ENCODE peak calls at places on chromosomes 4 and X, in five cellular contexts. Y, R, A, I and E are unnamed samples.

GRCh38 chr4:177005801-177006230 is 213.1 kb upstream of the VEGFC start:
- DNase-seq in Y (no peak), R (no peak), A (no peak), I (no peak), E (no peak)

GRCh38 chr4:110624904-110625494 is 2.1 kb upstream of the PITX2 start:
- DNase-seq in Y (no peak), R (no peak), A (no peak), I (no peak), E (no peak)

GRCh38 chr4:681736-682451 is 7.1 kb downstream of the SLC49A3 start:
- DNase-seq in Y (peak), R (peak), A (no peak), I (no peak), E (no peak)

GRCh38 chr4:79653871-79654270 is 245.8 kb upstream of the GK2 start:
- DNase-seq in Y (no peak), R (peak), A (no peak), I (no peak), E (no peak)

GRCh38 chr4:155684892-155685550 is 18.4 kb downstream of the GUCY1A1 start:
- DNase-seq in Y (no peak), R (no peak), A (no peak), I (no peak), E (no peak)

GRCh38 chrX:84188320-84188834 is 378 bp upstream of the RPS6KA6 start:
- DNase-seq in Y (no peak), R (peak), A (peak), I (peak), E (no peak)

GRCh38 chr4:147596976-147597375 is 20.2 kb upstream of the TMEM184C start:
- DNase-seq in Y (no peak), R (no peak), A (no peak), I (no peak), E (no peak)

GRCh38 chr4:3369781-3370660 is 71.7 kb upstream of the HGFAC start:
- DNase-seq in Y (peak), R (no peak), A (peak), I (peak), E (peak)

GRCh38 chr4:119851649-119852048 is 215.0 kb downstream of the MAD2L1 start:
- DNase-seq in Y (no peak), R (no peak), A (no peak), I (no peak), E (no peak)

GRCh38 chrX:129698150-129698549 is 40.6 kb upstream of the XPNPEP2 start:
- DNase-seq in Y (no peak), R (no peak), A (no peak), I (no peak), E (no peak)

GRCh38 chr4:92451792-92452191 is 148.0 kb downstream of the GRID2 start:
- DNase-seq in Y (no peak), R (no peak), A (no peak), I (no peak), E (no peak)

GRCh38 chrX:46920235-46920634 is 8.0 kb downstream of the JADE3 start:
- DNase-seq in Y (no peak), R (no peak), A (no peak), I (no peak), E (no peak)

GRCh38 chrX:46758956-46759644 is at the start of gene SLC9A7:
- DNase-seq in Y (peak), R (peak), A (peak), I (peak), E (no peak)

GRCh38 chrX:136879001-136879667 is 1.4 kb downstream of the RBMX start:
- DNase-seq in Y (peak), R (no peak), A (no peak), I (no peak), E (no peak)
- H3K4me3 ChIP-seq in Y (peak), R (peak), A (peak), I (peak), E (peak)

DNA sequence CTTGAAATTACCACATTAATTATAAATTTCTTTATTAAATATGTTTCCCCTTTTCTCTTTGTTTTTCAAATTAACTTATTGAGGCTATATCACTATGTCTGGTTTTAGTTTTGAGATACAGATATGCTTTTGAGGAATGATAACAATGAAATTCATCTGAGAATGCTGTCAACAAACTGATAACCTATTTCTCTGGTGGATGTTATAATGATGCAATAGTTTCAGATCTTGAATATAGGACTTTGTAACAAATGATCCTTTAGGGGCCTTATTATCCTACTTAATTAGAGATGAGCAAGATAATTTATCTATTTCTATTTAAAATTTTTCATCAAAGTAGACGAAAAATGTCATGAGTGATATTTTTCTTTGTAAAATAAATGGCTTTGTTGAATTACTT is 123.7 kb downstream of the MAGEB17 start:
- DNase-seq in Y (no peak), R (no peak), A (no peak), I (no peak), E (no peak)
- H3K4me3 ChIP-seq in Y (no peak), R (no peak), A (no peak), I (no peak), E (no peak)

GRCh38 chrX:149541521-149542047 is 772 bp downstream of the EOLA1 start:
- DNase-seq in Y (no peak), R (no peak), A (no peak), I (no peak), E (no peak)

GRCh38 chrX:149540621-149541520 is at the start of gene EOLA1:
- DNase-seq in Y (peak), R (peak), A (peak), I (peak), E (peak)

GRCh38 chrX:149540133-149540620 is 635 bp upstream of the EOLA1 start:
- DNase-seq in Y (peak), R (peak), A (peak), I (peak), E (peak)

GRCh38 chrX:149539283-149540132 is 1.3 kb upstream of the EOLA1 start:
- DNase-seq in Y (peak), R (peak), A (peak), I (peak), E (peak)
- H3K4me3 ChIP-seq in Y (peak), R (peak), A (peak), I (peak), E (peak)

GRCh38 chrX:39170432-39170831 is 369.2 kb downstream of the MID1IP1 start:
- DNase-seq in Y (no peak), R (no peak), A (no peak), I (no peak), E (no peak)

GRCh38 chrX:39171686-39172085 is 370.4 kb downstream of the MID1IP1 start:
- DNase-seq in Y (no peak), R (no peak), A (no peak), I (no peak), E (no peak)

GRCh38 chrX:39176105-39176504 is 374.8 kb downstream of the MID1IP1 start:
- DNase-seq in Y (no peak), R (no peak), A (no peak), I (no peak), E (no peak)

GRCh38 chrX:39175418-39176057 is 374.3 kb downstream of the MID1IP1 start:
- DNase-seq in Y (no peak), R (no peak), A (no peak), I (no peak), E (no peak)

GRCh38 chrX:39174761-39175417 is 373.6 kb downstream of the MID1IP1 start:
- DNase-seq in Y (peak), R (no peak), A (no peak), I (no peak), E (no peak)
- H3K4me3 ChIP-seq in Y (peak), R (no peak), A (no peak), I (no peak), E (no peak)

GRCh38 chr4:16617416-16617815 is 281.0 kb downstream of the LDB2 start:
- DNase-seq in Y (no peak), R (no peak), A (no peak), I (no peak), E (peak)
- H3K4me3 ChIP-seq in Y (no peak), R (no peak), A (no peak), I (no peak), E (no peak)

GRCh38 chrX:24464498-24464835 is 619 bp upstream of the PDK3 start:
- DNase-seq in Y (no peak), R (no peak), A (no peak), I (no peak), E (no peak)

GRCh38 chrX:24463077-24463476 is 2.0 kb upstream of the PDK3 start:
- DNase-seq in Y (no peak), R (no peak), A (no peak), I (no peak), E (no peak)

GRCh38 chrX:24465524-24465850 is 401 bp downstream of the PDK3 start:
- DNase-seq in Y (no peak), R (no peak), A (no peak), I (peak), E (no peak)

GRCh38 chrX:24466025-24466424 is 939 bp downstream of the PDK3 start:
- DNase-seq in Y (no peak), R (no peak), A (no peak), I (no peak), E (no peak)

DNA sequence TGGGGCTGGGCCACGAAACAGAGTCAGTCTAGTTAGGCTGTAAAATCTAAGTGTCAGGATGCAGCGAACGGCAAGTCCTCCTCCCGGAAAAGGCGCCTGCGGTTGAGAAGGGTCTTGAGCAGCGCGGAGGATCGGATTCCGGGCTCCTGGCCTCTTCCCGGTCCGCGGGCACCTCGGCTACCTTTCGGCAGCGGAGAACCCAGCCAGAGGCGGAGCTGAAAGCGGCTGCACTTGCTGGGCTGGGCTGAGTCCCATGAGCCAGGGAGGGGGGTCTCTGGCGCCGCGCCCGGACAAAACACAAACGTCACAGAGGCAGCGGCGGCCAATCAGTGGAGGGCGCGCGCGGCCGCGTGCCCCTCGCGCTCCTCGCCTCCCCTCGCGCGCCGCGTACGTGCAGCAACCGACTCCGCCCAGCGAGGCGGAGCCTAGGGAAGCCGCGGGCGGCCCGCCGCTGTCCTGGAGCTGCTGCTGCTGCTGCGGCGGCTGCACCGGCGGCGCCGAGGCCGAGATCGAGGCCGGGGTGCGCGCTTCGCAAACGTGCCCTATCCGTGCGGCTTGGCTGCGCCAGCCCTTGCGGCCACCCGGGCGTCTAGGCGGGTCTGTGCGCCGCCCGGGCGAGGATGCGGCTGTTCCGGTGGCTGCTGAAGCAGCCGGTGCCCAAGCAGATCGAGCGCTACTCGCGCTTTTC is at the start of gene PDK3:
- DNase-seq in Y (peak), R (peak), A (peak), I (peak), E (peak)
- H3K4me3 ChIP-seq in Y (peak), R (peak), A (peak), I (peak), E (peak)

GRCh38 chr4:101188906-101189305 is 158.4 kb downstream of the PPP3CA start:
- DNase-seq in Y (no peak), R (no peak), A (no peak), I (no peak), E (no peak)
- H3K4me3 ChIP-seq in Y (no peak), R (no peak), A (no peak), I (no peak), E (no peak)

GRCh38 chr4:165838575-165838974 is 34.5 kb upstream of the TLL1 start:
- DNase-seq in Y (no peak), R (no peak), A (no peak), I (no peak), E (no peak)

GRCh38 chr4:165842684-165843083 is 30.4 kb upstream of the TLL1 start:
- DNase-seq in Y (no peak), R (no peak), A (no peak), I (no peak), E (no peak)

GRCh38 chr4:165839615-165840333 is 33.3 kb upstream of the TLL1 start:
- DNase-seq in Y (no peak), R (no peak), A (no peak), I (no peak), E (no peak)

DNA sequence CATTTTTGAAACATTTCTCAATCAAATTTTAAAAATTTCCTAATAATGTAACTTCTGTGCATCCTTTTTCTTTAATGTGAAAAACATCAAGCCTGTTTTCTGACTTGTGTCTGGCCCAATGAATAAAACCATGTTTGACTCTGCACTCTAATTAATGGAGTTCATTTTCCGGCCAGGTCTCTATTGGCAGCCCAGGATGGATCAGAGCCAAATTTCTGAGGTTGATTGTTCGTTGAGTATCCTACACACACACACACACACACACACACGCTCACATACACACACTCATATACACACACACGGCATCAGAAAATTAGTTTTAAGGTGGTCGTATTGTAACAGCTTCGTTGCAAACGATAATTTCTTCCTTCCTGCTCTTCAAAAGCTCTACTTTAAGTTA is 28.9 kb upstream of the TLL1 start:
- DNase-seq in Y (no peak), R (no peak), A (no peak), I (no peak), E (no peak)
- H3K4me3 ChIP-seq in Y (no peak), R (no peak), A (no peak), I (no peak), E (no peak)

GRCh38 chrX:78655642-78656041 is 3.5 kb downstream of the RTL3 start:
- DNase-seq in Y (no peak), R (no peak), A (no peak), I (no peak), E (no peak)

GRCh38 chrX:78652971-78653822 is 5.9 kb downstream of the RTL3 start:
- DNase-seq in Y (no peak), R (no peak), A (no peak), I (no peak), E (peak)

GRCh38 chrX:78650906-78651437 is 8.2 kb downstream of the RTL3 start:
- DNase-seq in Y (peak), R (no peak), A (no peak), I (no peak), E (peak)
- H3K4me3 ChIP-seq in Y (no peak), R (no peak), A (no peak), I (no peak), E (no peak)

DNA sequence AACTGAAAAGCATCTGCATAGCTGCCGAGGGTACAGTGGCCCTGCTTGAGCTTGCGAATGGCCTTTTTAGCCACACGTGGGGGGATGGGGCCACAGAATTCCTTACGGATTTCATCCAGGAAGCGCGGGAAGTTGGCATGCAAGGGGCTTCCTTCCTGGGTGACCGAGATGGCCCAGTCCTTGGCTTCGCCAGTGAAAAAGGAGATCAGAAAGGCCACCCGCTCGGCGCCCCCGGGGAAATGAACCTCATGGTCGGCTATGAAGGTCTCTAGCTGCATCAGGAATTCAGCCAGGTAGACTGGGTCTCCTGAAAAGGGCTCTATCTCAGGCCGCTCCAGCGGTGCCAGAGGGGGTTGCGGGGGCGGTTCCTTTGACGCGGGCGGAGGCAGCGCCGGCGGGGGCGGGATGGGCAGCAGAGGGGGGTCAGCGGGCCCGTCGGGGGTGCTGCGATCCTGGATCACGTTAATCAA is 918 bp downstream of the RTL5 start:
- DNase-seq in Y (no peak), R (no peak), A (no peak), I (no peak), E (no peak)
- H3K4me3 ChIP-seq in Y (no peak), R (peak), A (peak), I (peak), E (peak)